ENCODE peak calls at places on chromosome 1, in six cellular contexts. E is skeletal muscle cell; D is effector memory CD4-positive, alpha-beta T cell; J is sigmoid colon; Y is kidney epithelial cell; Z is left ventricle myocardium inferior. T is an unnamed sample.

GRCh38 chr1:224124220-224124619 is 10.3 kb downstream of the FBXO28 start:
- DNase-seq in J (no peak), E (no peak), Z (no peak), D (no peak), Y (no peak), T (no peak)

GRCh38 chr1:53737648-53738204 is 1.2 kb downstream of the GLIS1 start:
- DNase-seq in J (no peak), Y (no peak), E (no peak), Z (no peak), D (no peak), T (no peak)

GRCh38 chr1:194929376-194929775 is 1678.9 kb downstream of the KCNT2 start:
- DNase-seq in Z (no peak), Y (no peak), J (no peak), E (no peak), D (no peak), T (no peak)

GRCh38 chr1:190022709-190023108 is 455.0 kb downstream of the BRINP3 start:
- DNase-seq in E (peak), Y (peak), Z (no peak), D (no peak), J (no peak), T (no peak)

GRCh38 chr1:198970919-198971318 is 332.1 kb downstream of the PTPRC start:
- DNase-seq in Y (no peak), D (no peak), J (no peak), E (peak), Z (no peak), T (no peak)

GRCh38 chr1:200929530-200930278 is 35.0 kb downstream of the INAVA start:
- DNase-seq in D (no peak), E (no peak), J (peak), Y (no peak), Z (no peak), T (no peak)

GRCh38 chr1:233010164-233010563 is 59.8 kb downstream of the NTPCR start:
- DNase-seq in D (no peak), E (no peak), J (no peak), Y (no peak), Z (no peak), T (no peak)

GRCh38 chr1:111735321-111735720 is 3.9 kb downstream of the INKA2 start:
- DNase-seq in Y (no peak), J (no peak), Z (no peak), E (no peak), D (no peak), T (no peak)

GRCh38 chr1:10909697-10910489 is 102.6 kb upstream of the TARDBP start:
- DNase-seq in D (peak), Z (peak), Y (no peak), J (no peak), E (no peak), T (peak)

GRCh38 chr1:10065344-10065685 is 32.6 kb downstream of the UBE4B start:
- DNase-seq in E (no peak), D (no peak), J (no peak), Y (no peak), Z (no peak), T (no peak)

GRCh38 chr1:233490488-233490887 is 123.4 kb upstream of the KCNK1 start:
- DNase-seq in Z (no peak), D (no peak), J (no peak), Y (no peak), E (no peak), T (no peak)

GRCh38 chr1:159826436-159827101 is at the start of gene SLAMF8:
- DNase-seq in Y (no peak), E (no peak), J (no peak), D (peak), Z (peak), T (peak)

GRCh38 chr1:147073062-147073432 is 99.2 kb downstream of the PRKAB2 start:
- DNase-seq in Z (no peak), J (no peak), Y (no peak), D (no peak), E (no peak), T (no peak)

GRCh38 chr1:41357451-41358151 is 3.6 kb upstream of the FOXO6 start:
- DNase-seq in J (no peak), Z (peak), D (no peak), Y (no peak), E (no peak), T (peak)

GRCh38 chr1:41576620-41577019 is 92.1 kb upstream of the EDN2 start:
- DNase-seq in J (no peak), E (peak), D (no peak), Y (no peak), Z (no peak), T (no peak)

GRCh38 chr1:20124451-20125057 is 5.2 kb upstream of the PLA2G2D start:
- DNase-seq in E (peak), Y (no peak), D (no peak), Z (no peak), J (peak), T (peak)

GRCh38 chr1:119626841-119627240 is 21.2 kb downstream of the ZNF697 start:
- DNase-seq in Z (no peak), E (peak), J (peak), D (no peak), Y (no peak), T (no peak)

GRCh38 chr1:186102559-186103148 is 272.4 kb downstream of the TPR start:
- DNase-seq in E (peak), J (no peak), Y (peak), Z (no peak), D (no peak), T (peak)

GRCh38 chr1:110118636-110119396 is 6.6 kb downstream of the UBL4B start:
- DNase-seq in Z (no peak), D (no peak), J (peak), E (no peak), Y (no peak), T (no peak)

GRCh38 chr1:46039571-46040052 is 92.8 kb downstream of the PIK3R3 start:
- DNase-seq in E (peak), Y (no peak), Z (no peak), D (no peak), J (peak), T (no peak)

GRCh38 chr1:6348511-6349191 is 44.9 kb downstream of the ACOT7 start:
- DNase-seq in J (no peak), E (no peak), Y (no peak), Z (peak), D (peak), T (no peak)

GRCh38 chr1:243254233-243254926 is 701 bp downstream of the CEP170 start:
- DNase-seq in E (no peak), J (peak), Z (peak), D (peak), Y (no peak), T (peak)

GRCh38 chr1:192485692-192486436 is 89.7 kb upstream of the RGS1 start:
- DNase-seq in Z (peak), D (no peak), E (peak), J (peak), Y (peak), T (no peak)

GRCh38 chr1:173395762-173396161 is 81.4 kb upstream of the PRDX6 start:
- DNase-seq in J (no peak), Y (no peak), E (no peak), D (no peak), Z (no peak), T (no peak)

GRCh38 chr1:228697209-228698016 is 37.9 kb upstream of the RHOU start:
- DNase-seq in Z (peak), Y (peak), D (no peak), E (peak), J (peak), T (peak)

GRCh38 chr1:226722901-226723639 is 16.0 kb downstream of the ITPKB start:
- DNase-seq in D (no peak), E (no peak), J (no peak), Z (no peak), Y (no peak), T (no peak)

GRCh38 chr1:28973850-28974841 is 59.8 kb downstream of the EPB41 start:
- DNase-seq in E (no peak), Z (no peak), J (no peak), Y (no peak), D (no peak), T (no peak)

GRCh38 chr1:90558126-90558525 is 159.0 kb downstream of the BARHL2 start:
- DNase-seq in Y (no peak), J (no peak), E (no peak), Z (no peak), D (no peak), T (no peak)

GRCh38 chr1:33272930-33273329 is 16.6 kb downstream of the ZNF362 start:
- DNase-seq in D (no peak), Z (no peak), J (no peak), E (no peak), Y (no peak), T (no peak)

GRCh38 chr1:240766831-240767230 is 154.9 kb upstream of the GREM2 start:
- DNase-seq in J (no peak), D (no peak), Y (no peak), E (no peak), Z (no peak), T (no peak)

GRCh38 chr1:231162300-231162969 is 577 bp downstream of the TRIM67 start:
- DNase-seq in Z (no peak), D (no peak), E (no peak), J (no peak), Y (no peak), T (peak)
- H3K4me3 ChIP-seq in Z (peak), D (no peak), E (peak), J (peak), Y (peak), T (peak)

GRCh38 chr1:156641761-156642264 is at the start of gene BCAN:
- DNase-seq in Z (peak), Y (no peak), E (no peak), J (peak), D (no peak), T (no peak)
- H3K4me3 ChIP-seq in Z (peak), Y (no peak), E (peak), J (peak), D (peak), T (peak)

DNA sequence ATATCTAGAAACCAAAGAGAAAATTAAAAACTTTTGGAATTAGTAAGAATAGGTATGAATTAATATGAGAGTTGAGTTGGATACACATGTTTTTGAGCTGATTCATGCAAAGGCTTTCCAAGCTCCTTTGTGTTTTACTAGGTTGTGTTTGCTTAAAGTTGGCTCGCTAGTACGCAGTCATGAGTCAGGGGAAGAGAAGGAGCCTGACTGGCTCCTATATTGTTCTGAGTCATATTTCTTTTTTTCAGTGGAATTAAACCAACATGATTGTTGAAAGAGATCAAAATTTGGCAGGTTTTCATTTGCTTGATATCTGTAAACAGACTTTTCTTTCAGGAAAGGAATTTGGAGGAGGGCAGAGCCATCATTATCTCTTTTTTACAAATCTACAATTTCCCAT is 66.7 kb downstream of the MAGI3 start:
- DNase-seq in Y (peak), J (peak), D (no peak), Z (no peak), E (peak), T (no peak)
- H3K4me3 ChIP-seq in Y (no peak), J (no peak), D (no peak), Z (no peak), E (no peak), T (no peak)

GRCh38 chr1:16882995-16883394 is 12.8 kb upstream of the RNU1-2 start:
- DNase-seq in E (no peak), D (no peak), Y (no peak), J (no peak), Z (no peak), T (no peak)

GRCh38 chr1:16886860-16887605 is 8.7 kb upstream of the RNU1-2 start:
- DNase-seq in E (no peak), Y (no peak), Z (no peak), D (no peak), J (no peak), T (no peak)

DNA sequence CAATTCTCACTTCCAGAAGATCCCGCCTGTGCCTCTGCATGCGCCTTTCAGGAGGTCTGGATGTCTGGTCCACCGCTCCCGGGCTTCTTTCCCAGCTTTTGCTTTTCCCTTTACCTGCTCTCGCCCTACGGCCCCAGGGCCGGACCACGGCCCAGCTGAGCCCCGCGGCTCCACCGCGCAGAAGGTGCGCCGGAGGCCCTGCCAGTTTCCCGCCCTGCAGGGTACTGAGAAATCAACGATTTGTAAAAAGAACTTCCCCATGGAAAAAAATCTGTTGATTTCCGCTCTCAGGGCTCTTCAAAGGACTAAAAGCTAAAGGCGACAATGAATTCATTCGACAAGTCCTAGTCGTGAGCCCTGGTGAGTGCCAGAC is 7.0 kb upstream of the RNU1-2 start:
- DNase-seq in J (no peak), E (no peak), Z (no peak), D (no peak), Y (no peak), T (no peak)
- H3K4me3 ChIP-seq in J (peak), E (peak), Z (peak), D (peak), Y (peak), T (peak)

DNA sequence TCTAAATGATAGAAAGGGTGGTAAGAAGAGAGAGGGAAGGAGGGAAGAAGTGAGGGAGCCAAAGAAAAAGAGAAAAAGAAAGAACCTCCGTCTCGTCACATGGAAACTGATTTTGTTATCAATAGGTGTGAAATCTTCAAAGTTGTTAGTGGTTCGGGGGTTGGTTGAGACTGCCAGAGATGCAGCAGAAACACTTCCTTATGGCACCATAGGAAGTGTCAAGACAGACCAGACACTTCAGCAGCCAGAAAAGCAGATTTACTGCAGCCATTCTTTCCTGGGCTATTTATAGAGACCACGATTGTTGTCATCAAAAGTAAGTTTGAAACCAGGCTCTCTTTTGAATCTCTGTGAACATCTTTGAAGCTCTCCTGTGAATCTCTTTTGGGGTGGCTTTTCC is 150.5 kb downstream of the PLPPR5 start:
- DNase-seq in Y (no peak), Z (no peak), E (no peak), D (no peak), J (no peak), T (no peak)
- H3K4me3 ChIP-seq in Y (no peak), Z (no peak), E (no peak), D (no peak), J (no peak), T (no peak)

DNA sequence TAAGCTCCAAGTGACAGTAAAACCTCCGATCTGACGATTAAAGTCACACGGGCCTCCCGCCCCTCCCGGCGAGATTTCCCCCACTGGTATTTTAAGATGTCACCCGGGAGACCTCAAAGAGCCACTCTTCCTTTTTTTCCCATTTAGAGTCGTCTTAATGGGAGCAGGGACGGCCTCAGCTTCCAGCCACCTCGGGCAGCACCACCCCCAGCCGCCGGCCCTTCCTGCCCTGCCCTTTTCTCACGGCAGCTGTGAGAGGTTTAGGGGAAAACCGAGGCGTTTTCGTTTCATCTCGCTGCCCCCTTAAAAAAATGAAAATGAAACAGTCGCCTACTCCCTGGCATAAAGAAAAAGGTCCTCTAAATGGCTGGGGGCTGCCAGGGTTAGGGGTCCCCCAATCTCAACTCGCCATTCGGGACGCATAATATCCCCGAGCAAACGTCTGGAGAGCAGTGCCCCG is 1.4 kb downstream of the RUNX3 start:
- DNase-seq in Y (no peak), Z (no peak), E (no peak), J (peak), D (no peak), T (no peak)
- H3K4me3 ChIP-seq in Y (no peak), Z (peak), E (peak), J (peak), D (peak), T (peak)